ENCODE peak calls at places on chromosomes 7 and 10, in seven cellular contexts. One of them, this sample, is unnamed. For H3K4me1, the result is how much of the 10 kb centered on the place peaks cover.

GRCh38 chr7:29511851-29512250 is 51.8 kb upstream of the PRR15 start:
- DNase-seq in A549: no peak
- DNase-seq in uterus: no peak
- DNase-seq in K562: no peak
- DNase-seq in Peyer's patch: no peak
- DNase-seq in ovary: no peak
- DNase-seq in testis: no peak
- DNase-seq in this sample: no peak

GRCh38 chr10:126117196-126117595 is 220.8 kb downstream of the FANK1 start:
- DNase-seq in A549: no peak
- DNase-seq in testis: no peak
- DNase-seq in ovary: no peak
- DNase-seq in uterus: no peak
- DNase-seq in K562: no peak
- DNase-seq in Peyer's patch: no peak
- DNase-seq in this sample: no peak

GRCh38 chr7:103447073-103447960 is 1.3 kb upstream of the SLC26A5 start:
- DNase-seq in A549: peak
- DNase-seq in uterus: no peak
- DNase-seq in testis: peak
- DNase-seq in ovary: no peak
- DNase-seq in Peyer's patch: no peak
- DNase-seq in K562: peak
- DNase-seq in this sample: no peak

GRCh38 chr10:61608255-61609040 is 54.3 kb upstream of the CABCOCO1 start:
- DNase-seq in K562: no peak
- DNase-seq in uterus: no peak
- DNase-seq in A549: no peak
- DNase-seq in Peyer's patch: no peak
- DNase-seq in testis: no peak
- DNase-seq in ovary: no peak
- DNase-seq in this sample: no peak

GRCh38 chr7:74372511-74373111 is 81.1 kb upstream of the GTF2IRD1 start:
- DNase-seq in ovary: peak
- DNase-seq in testis: peak
- DNase-seq in uterus: peak
- DNase-seq in K562: no peak
- DNase-seq in Peyer's patch: no peak
- DNase-seq in A549: no peak
- DNase-seq in this sample: no peak

GRCh38 chr7:98066934-98067507 is 39.6 kb upstream of the LMTK2 start:
- DNase-seq in testis: no peak
- DNase-seq in Peyer's patch: no peak
- DNase-seq in K562: no peak
- DNase-seq in A549: peak
- DNase-seq in uterus: no peak
- DNase-seq in ovary: no peak
- DNase-seq in this sample: no peak

GRCh38 chr10:94220717-94221116 is 142.0 kb downstream of the NOC3L start:
- DNase-seq in ovary: no peak
- DNase-seq in A549: no peak
- DNase-seq in K562: no peak
- DNase-seq in uterus: no peak
- DNase-seq in Peyer's patch: no peak
- DNase-seq in testis: no peak
- DNase-seq in this sample: no peak

GRCh38 chr7:156474241-156474743 is 166.3 kb upstream of the RNF32 start:
- DNase-seq in uterus: no peak
- DNase-seq in K562: no peak
- DNase-seq in Peyer's patch: no peak
- DNase-seq in A549: peak
- DNase-seq in ovary: peak
- DNase-seq in testis: no peak
- DNase-seq in this sample: no peak

GRCh38 chr7:2003931-2004812 is 228.6 kb downstream of the MAD1L1 start:
- DNase-seq in Peyer's patch: no peak
- DNase-seq in uterus: peak
- DNase-seq in testis: no peak
- DNase-seq in K562: no peak
- DNase-seq in A549: no peak
- DNase-seq in ovary: peak
- DNase-seq in this sample: peak

GRCh38 chr7:28298870-28299484 is 113.3 kb upstream of the CREB5 start:
- DNase-seq in Peyer's patch: no peak
- DNase-seq in testis: peak
- DNase-seq in K562: no peak
- DNase-seq in A549: peak
- DNase-seq in ovary: no peak
- DNase-seq in uterus: no peak
- DNase-seq in this sample: no peak

GRCh38 chr10:17235136-17235535 is 7.1 kb downstream of the VIM start:
- DNase-seq in A549: peak
- DNase-seq in testis: no peak
- DNase-seq in Peyer's patch: no peak
- DNase-seq in K562: no peak
- DNase-seq in uterus: no peak
- DNase-seq in ovary: no peak
- DNase-seq in this sample: no peak

GRCh38 chr7:45653209-45653907 is 79.2 kb downstream of the ADCY1 start:
- DNase-seq in K562: no peak
- DNase-seq in ovary: no peak
- DNase-seq in Peyer's patch: no peak
- DNase-seq in uterus: no peak
- DNase-seq in A549: no peak
- DNase-seq in testis: no peak
- DNase-seq in this sample: no peak

GRCh38 chr7:83413831-83414230 is 235.1 kb downstream of the SEMA3E start:
- DNase-seq in uterus: no peak
- DNase-seq in K562: no peak
- DNase-seq in A549: no peak
- DNase-seq in Peyer's patch: no peak
- DNase-seq in testis: no peak
- DNase-seq in ovary: no peak
- DNase-seq in this sample: no peak

GRCh38 chr10:24279166-24279565 is 70.2 kb downstream of the KIAA1217 start:
- DNase-seq in uterus: no peak
- DNase-seq in A549: no peak
- DNase-seq in K562: no peak
- DNase-seq in Peyer's patch: no peak
- DNase-seq in ovary: no peak
- DNase-seq in testis: no peak
- DNase-seq in this sample: no peak

GRCh38 chr10:97032624-97033023 is 153.1 kb downstream of the SLIT1 start:
- DNase-seq in testis: no peak
- DNase-seq in Peyer's patch: no peak
- DNase-seq in A549: no peak
- DNase-seq in uterus: no peak
- DNase-seq in K562: no peak
- DNase-seq in ovary: no peak
- DNase-seq in this sample: no peak

GRCh38 chr10:101671453-101671852 is 23.5 kb downstream of the FBXW4 start:
- DNase-seq in uterus: no peak
- DNase-seq in ovary: no peak
- DNase-seq in A549: no peak
- DNase-seq in K562: no peak
- DNase-seq in Peyer's patch: no peak
- DNase-seq in testis: no peak
- DNase-seq in this sample: no peak

GRCh38 chr10:69974551-69975155 is 78.0 kb upstream of the MACROH2A2 start:
- DNase-seq in uterus: no peak
- DNase-seq in K562: no peak
- DNase-seq in Peyer's patch: no peak
- DNase-seq in ovary: no peak
- DNase-seq in A549: no peak
- DNase-seq in testis: no peak
- DNase-seq in this sample: no peak

GRCh38 chr7:142750321-142750938 is 1.2 kb downstream of the PRSS1 start:
- DNase-seq in K562: no peak
- DNase-seq in A549: no peak
- DNase-seq in Peyer's patch: no peak
- DNase-seq in ovary: no peak
- DNase-seq in uterus: no peak
- DNase-seq in testis: no peak
- DNase-seq in this sample: no peak

GRCh38 chr7:150901160-150902035 is 49.1 kb downstream of the AOC1 start:
- DNase-seq in K562: peak
- DNase-seq in ovary: no peak
- DNase-seq in Peyer's patch: no peak
- DNase-seq in A549: no peak
- DNase-seq in uterus: no peak
- DNase-seq in testis: no peak
- DNase-seq in this sample: no peak

GRCh38 chr7:117902314-117902889 is 29.2 kb upstream of the CTTNBP2 start:
- DNase-seq in Peyer's patch: no peak
- DNase-seq in uterus: no peak
- DNase-seq in A549: no peak
- DNase-seq in ovary: no peak
- DNase-seq in testis: no peak
- DNase-seq in K562: no peak
- DNase-seq in this sample: no peak

GRCh38 chr10:89279449-89279869 is 22.4 kb upstream of the IFIT2 start:
- DNase-seq in testis: no peak
- DNase-seq in A549: peak
- DNase-seq in Peyer's patch: no peak
- DNase-seq in ovary: no peak
- DNase-seq in uterus: no peak
- DNase-seq in K562: no peak
- DNase-seq in this sample: no peak

GRCh38 chr10:89280501-89280900 is 21.3 kb upstream of the IFIT2 start:
- DNase-seq in uterus: no peak
- DNase-seq in testis: no peak
- DNase-seq in Peyer's patch: no peak
- DNase-seq in ovary: no peak
- DNase-seq in K562: no peak
- DNase-seq in A549: no peak
- DNase-seq in this sample: no peak

GRCh38 chr10:89281606-89282395 is 20.0 kb upstream of the IFIT2 start:
- DNase-seq in ovary: no peak
- DNase-seq in uterus: no peak
- DNase-seq in K562: no peak
- DNase-seq in Peyer's patch: no peak
- DNase-seq in A549: no peak
- DNase-seq in testis: no peak
- DNase-seq in this sample: no peak

GRCh38 chr10:89283174-89283987 is 18.5 kb upstream of the IFIT2 start:
- DNase-seq in Peyer's patch: no peak
- DNase-seq in uterus: no peak
- DNase-seq in ovary: no peak
- DNase-seq in K562: no peak
- DNase-seq in testis: no peak
- DNase-seq in A549: no peak
- DNase-seq in this sample: no peak

GRCh38 chr10:89283988-89284475 is 17.8 kb upstream of the IFIT2 start:
- DNase-seq in A549: peak
- DNase-seq in testis: peak
- DNase-seq in ovary: peak
- DNase-seq in uterus: peak
- DNase-seq in K562: no peak
- DNase-seq in Peyer's patch: no peak
- DNase-seq in this sample: no peak
- H3K4me1 ChIP-seq in A549: half or more
- H3K4me1 ChIP-seq in testis: under half
- H3K4me1 ChIP-seq in ovary: under half
- H3K4me1 ChIP-seq in uterus: under half
- H3K4me1 ChIP-seq in K562: under half
- H3K4me1 ChIP-seq in Peyer's patch: under half
- H3K4me1 ChIP-seq in this sample: under half

DNA sequence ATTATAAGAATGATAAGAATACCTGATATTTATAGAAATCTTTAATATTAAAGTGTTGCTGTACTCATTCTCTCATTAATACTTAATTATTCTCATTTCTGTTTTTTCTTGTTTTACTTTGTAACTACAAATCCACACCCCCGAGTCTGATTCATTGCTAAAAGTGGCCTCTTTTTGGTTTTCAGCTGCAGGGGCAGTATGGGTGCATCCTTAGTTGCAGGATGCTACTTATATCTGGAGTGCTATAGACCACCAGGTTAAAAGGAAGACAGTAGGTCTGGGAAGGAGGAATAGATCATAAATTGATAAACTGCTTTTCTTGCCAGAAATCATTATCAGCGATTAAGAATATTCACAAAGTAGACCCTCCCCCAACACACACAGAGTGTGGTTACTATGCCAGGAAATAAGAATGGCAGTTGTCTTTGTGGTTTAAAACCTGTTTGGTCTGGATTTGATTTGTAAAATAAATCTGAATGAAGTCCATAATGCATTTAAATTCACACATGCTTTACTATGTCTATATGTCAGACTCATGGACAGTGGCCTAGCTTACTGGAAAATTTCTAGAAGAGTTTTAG is 96.5 kb downstream of the NRF1 start:
- DNase-seq in Peyer's patch: no peak
- DNase-seq in ovary: no peak
- DNase-seq in K562: no peak
- DNase-seq in testis: no peak
- DNase-seq in uterus: no peak
- DNase-seq in A549: no peak
- DNase-seq in this sample: no peak
- TF ChIP-seq POLR2A in Peyer's patch: no peak
- TF ChIP-seq POLR2A in ovary: no peak
- TF ChIP-seq POLR2A in K562: no peak
- TF ChIP-seq POLR2A in testis: no peak
- TF ChIP-seq POLR2A in uterus: no peak
- TF ChIP-seq POLR2A in A549: no peak
- TF ChIP-seq POLR2A in this sample: no peak

DNA sequence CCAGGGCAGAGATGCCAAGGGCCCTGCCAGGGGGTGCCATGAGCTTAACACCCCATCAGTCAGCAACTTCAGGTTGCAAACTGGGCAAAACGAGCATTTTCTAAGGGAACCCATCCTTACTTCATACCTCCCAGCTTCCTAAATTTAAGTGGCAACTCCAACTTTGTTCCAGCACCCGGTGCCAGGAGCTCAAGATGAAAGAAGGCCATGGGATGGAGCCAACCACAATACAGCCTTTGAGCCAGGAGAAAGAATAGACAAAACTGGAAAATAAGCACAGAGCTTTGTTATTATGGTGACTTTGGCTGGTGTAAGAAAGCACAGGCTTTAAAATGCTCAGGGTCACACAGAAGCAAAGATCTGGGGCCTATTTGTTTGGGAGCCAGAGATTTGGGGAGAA is 388.7 kb upstream of the MGMT start:
- DNase-seq in ovary: no peak
- DNase-seq in Peyer's patch: no peak
- DNase-seq in testis: no peak
- DNase-seq in K562: no peak
- DNase-seq in A549: no peak
- DNase-seq in uterus: no peak
- DNase-seq in this sample: no peak
- H3K4me1 ChIP-seq in ovary: under half
- H3K4me1 ChIP-seq in Peyer's patch: under half
- H3K4me1 ChIP-seq in testis: under half
- H3K4me1 ChIP-seq in K562: under half
- H3K4me1 ChIP-seq in A549: under half
- H3K4me1 ChIP-seq in uterus: under half
- H3K4me1 ChIP-seq in this sample: under half

DNA sequence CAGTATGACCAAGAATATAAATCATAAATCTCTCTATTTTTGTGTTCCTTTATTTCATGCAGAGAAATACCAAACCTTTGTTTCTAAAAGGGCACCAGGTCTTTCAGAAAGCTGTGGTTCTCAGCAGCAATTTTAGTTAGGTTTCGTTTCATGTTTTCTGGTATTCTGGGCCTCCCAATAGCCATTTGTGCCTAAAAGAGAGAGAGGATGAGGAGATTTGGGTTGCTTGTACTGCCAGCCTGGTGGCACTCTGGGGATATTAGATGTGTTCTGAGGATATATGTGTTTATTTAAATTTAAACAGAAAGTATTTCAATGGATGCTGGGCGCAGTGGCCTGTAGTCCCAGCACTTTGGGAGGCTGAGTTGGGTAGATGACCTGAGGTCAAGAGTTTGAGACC is 471.7 kb downstream of the AUTS2 start:
- DNase-seq in testis: no peak
- DNase-seq in K562: no peak
- DNase-seq in Peyer's patch: no peak
- DNase-seq in ovary: no peak
- DNase-seq in A549: no peak
- DNase-seq in uterus: no peak
- DNase-seq in this sample: no peak
- TF ChIP-seq POLR2A in testis: no peak
- TF ChIP-seq POLR2A in K562: no peak
- TF ChIP-seq POLR2A in Peyer's patch: no peak
- TF ChIP-seq POLR2A in ovary: no peak
- TF ChIP-seq POLR2A in A549: no peak
- TF ChIP-seq POLR2A in uterus: no peak
- TF ChIP-seq POLR2A in this sample: no peak